ENCODE peak calls at places on chromosomes 7 and 10, in four cellular contexts. U, S, X and W are unnamed samples. For H4K20me1, the result is how much of the 10 kb centered on the place peaks cover.

GRCh38 chr7:84975586-84976185 is 211.2 kb downstream of the SEMA3D start:
- DNase-seq in U (peak), S (no peak), X (no peak), W (peak)

GRCh38 chr10:130470973-130471372 is 334.8 kb downstream of the GLRX3 start:
- DNase-seq in U (no peak), S (no peak), X (no peak), W (no peak)

GRCh38 chr7:1377111-1377909 is 82.0 kb downstream of the MICALL2 start:
- DNase-seq in U (no peak), S (no peak), X (no peak), W (no peak)

GRCh38 chr7:151687523-151688235 is 168.0 kb upstream of the RHEB start:
- DNase-seq in U (peak), S (peak), X (no peak), W (peak)

GRCh38 chr10:22897371-22897770 is 30.5 kb upstream of the ARMC3 start:
- DNase-seq in U (no peak), S (no peak), X (no peak), W (no peak)

GRCh38 chr10:63464402-63465292 is 1.1 kb downstream of the JMJD1C start:
- DNase-seq in U (no peak), S (peak), X (no peak), W (peak)

GRCh38 chr7:88224596-88225275 is 4.9 kb upstream of the SRI start:
- DNase-seq in U (peak), S (no peak), X (no peak), W (peak)

GRCh38 chr10:59512951-59513350 is 150.6 kb upstream of the FAM13C start:
- DNase-seq in U (no peak), S (no peak), X (no peak), W (no peak)

GRCh38 chr7:50679218-50680007 is 103.3 kb downstream of the GRB10 start:
- DNase-seq in U (peak), S (peak), X (no peak), W (peak)

GRCh38 chr7:32126843-32127242 is 56.6 kb upstream of the PDE1C start:
- DNase-seq in U (no peak), S (no peak), X (no peak), W (no peak)

GRCh38 chr10:37763132-37763531 is 94.3 kb downstream of the ZNF248 start:
- DNase-seq in U (no peak), S (no peak), X (no peak), W (no peak)

GRCh38 chr7:148265896-148266295 is 324.7 kb upstream of the C7orf33 start:
- DNase-seq in U (no peak), S (no peak), X (no peak), W (no peak)

GRCh38 chr10:60536529-60537114 is 146.9 kb upstream of the ANK3 start:
- DNase-seq in U (peak), S (no peak), X (no peak), W (peak)

GRCh38 chr7:44075296-44076075 is 6.8 kb downstream of the POLM start:
- DNase-seq in U (no peak), S (no peak), X (no peak), W (no peak)

GRCh38 chr7:1447112-1447511 is 12.2 kb downstream of the MICALL2 start:
- DNase-seq in U (no peak), S (no peak), X (no peak), W (no peak)

GRCh38 chr7:107233174-107233573 is 64.4 kb downstream of the HBP1 start:
- DNase-seq in U (peak), S (no peak), X (no peak), W (no peak)

GRCh38 chr10:118264252-118264651 is 77.9 kb downstream of the FAM204A start:
- DNase-seq in U (no peak), S (no peak), X (no peak), W (no peak)
- H4K20me1 ChIP-seq in U (under half), S (under half), X (under half), W (under half)

DNA sequence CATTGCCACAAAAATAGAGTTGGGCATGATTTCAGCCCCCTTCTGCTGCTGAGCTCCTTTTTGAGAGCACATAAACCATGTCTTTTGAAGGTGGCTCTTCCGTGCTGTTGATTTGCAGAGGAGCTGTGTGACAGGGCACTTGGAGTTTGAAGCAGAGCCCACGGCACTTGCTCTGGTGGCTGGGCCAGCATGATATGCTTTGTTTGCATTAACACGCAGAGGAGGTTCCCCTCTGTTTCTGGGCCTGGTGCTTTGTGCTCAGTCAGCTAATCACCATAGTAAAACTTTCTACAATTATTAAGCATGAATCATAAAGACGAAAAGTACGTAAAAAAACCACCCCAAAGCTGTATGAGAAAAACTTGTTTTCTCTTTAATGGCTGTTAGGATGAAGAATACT is 40.1 kb downstream of the RBM33 start:
- DNase-seq in U (no peak), S (no peak), X (no peak), W (no peak)
- H4K20me1 ChIP-seq in U (under half), S (under half), X (under half), W (half or more)

GRCh38 chr7:20594023-20594422 is 21.4 kb upstream of the ABCB5 start:
- DNase-seq in U (no peak), S (no peak), X (no peak), W (no peak)

GRCh38 chr7:20596653-20597052 is 18.8 kb upstream of the ABCB5 start:
- DNase-seq in U (peak), S (no peak), X (no peak), W (peak)

GRCh38 chr7:20595971-20596370 is 19.5 kb upstream of the ABCB5 start:
- DNase-seq in U (no peak), S (no peak), X (no peak), W (peak)

GRCh38 chr7:20598479-20599419 is 16.7 kb upstream of the ABCB5 start:
- DNase-seq in U (peak), S (peak), X (no peak), W (peak)

GRCh38 chr7:20597339-20597738 is 18.1 kb upstream of the ABCB5 start:
- DNase-seq in U (no peak), S (no peak), X (no peak), W (peak)
- H4K20me1 ChIP-seq in U (under half), S (under half), X (under half), W (under half)

GRCh38 chr10:75228278-75228677 is 7.5 kb downstream of the COMTD1 start:
- DNase-seq in U (no peak), S (no peak), X (no peak), W (no peak)
- H4K20me1 ChIP-seq in U (under half), S (under half), X (under half), W (half or more)